ENCODE peak calls at places on chromosome 16, in eight cellular contexts. One of them, this sample, is unnamed.

GRCh38 chr16:64450170-64450569 is 671.7 kb downstream of the CDH11 start:
- DNase-seq in ascending aorta: no peak
- DNase-seq in upper lobe of right lung: no peak
- DNase-seq in tibial artery: no peak
- DNase-seq in psoas muscle: no peak
- DNase-seq in pancreas: no peak
- DNase-seq in esophagus muscularis mucosa: no peak
- DNase-seq in progenitor cell of endocrine pancreas: no peak
- DNase-seq in this sample: no peak

GRCh38 chr16:27483083-27483437 is 66.7 kb downstream of the GTF3C1 start:
- DNase-seq in ascending aorta: no peak
- DNase-seq in upper lobe of right lung: no peak
- DNase-seq in tibial artery: no peak
- DNase-seq in psoas muscle: no peak
- DNase-seq in pancreas: no peak
- DNase-seq in esophagus muscularis mucosa: no peak
- DNase-seq in progenitor cell of endocrine pancreas: no peak
- DNase-seq in this sample: no peak

GRCh38 chr16:24681793-24682192 is 47.7 kb upstream of the TNRC6A start:
- DNase-seq in ascending aorta: no peak
- DNase-seq in upper lobe of right lung: no peak
- DNase-seq in tibial artery: no peak
- DNase-seq in psoas muscle: no peak
- DNase-seq in pancreas: no peak
- DNase-seq in esophagus muscularis mucosa: no peak
- DNase-seq in progenitor cell of endocrine pancreas: no peak
- DNase-seq in this sample: no peak

GRCh38 chr16:66547101-66547989 is 2.6 kb downstream of the TK2 start:
- DNase-seq in ascending aorta: peak
- DNase-seq in upper lobe of right lung: no peak
- DNase-seq in tibial artery: no peak
- DNase-seq in psoas muscle: no peak
- DNase-seq in pancreas: no peak
- DNase-seq in esophagus muscularis mucosa: no peak
- DNase-seq in progenitor cell of endocrine pancreas: no peak
- DNase-seq in this sample: no peak

GRCh38 chr16:78791011-78791410 is 691.6 kb downstream of the WWOX start:
- DNase-seq in ascending aorta: no peak
- DNase-seq in upper lobe of right lung: no peak
- DNase-seq in tibial artery: no peak
- DNase-seq in psoas muscle: no peak
- DNase-seq in pancreas: no peak
- DNase-seq in esophagus muscularis mucosa: no peak
- DNase-seq in progenitor cell of endocrine pancreas: no peak
- DNase-seq in this sample: no peak

GRCh38 chr16:48126801-48127644 is 28.8 kb downstream of the ABCC12 start:
- DNase-seq in ascending aorta: no peak
- DNase-seq in upper lobe of right lung: peak
- DNase-seq in tibial artery: no peak
- DNase-seq in psoas muscle: peak
- DNase-seq in pancreas: no peak
- DNase-seq in esophagus muscularis mucosa: no peak
- DNase-seq in progenitor cell of endocrine pancreas: no peak
- DNase-seq in this sample: no peak

GRCh38 chr16:86022381-86022960 is 123.5 kb downstream of the IRF8 start:
- DNase-seq in ascending aorta: no peak
- DNase-seq in upper lobe of right lung: peak
- DNase-seq in tibial artery: no peak
- DNase-seq in psoas muscle: no peak
- DNase-seq in pancreas: no peak
- DNase-seq in esophagus muscularis mucosa: no peak
- DNase-seq in progenitor cell of endocrine pancreas: no peak
- DNase-seq in this sample: no peak

GRCh38 chr16:66342294-66342900 is 24.1 kb upstream of the CDH5 start:
- DNase-seq in ascending aorta: no peak
- DNase-seq in upper lobe of right lung: peak
- DNase-seq in tibial artery: no peak
- DNase-seq in psoas muscle: no peak
- DNase-seq in pancreas: no peak
- DNase-seq in esophagus muscularis mucosa: no peak
- DNase-seq in progenitor cell of endocrine pancreas: peak
- DNase-seq in this sample: no peak

GRCh38 chr16:68848786-68849185 is 5.5 kb downstream of the TANGO6 start:
- DNase-seq in ascending aorta: no peak
- DNase-seq in upper lobe of right lung: no peak
- DNase-seq in tibial artery: no peak
- DNase-seq in psoas muscle: no peak
- DNase-seq in pancreas: no peak
- DNase-seq in esophagus muscularis mucosa: no peak
- DNase-seq in progenitor cell of endocrine pancreas: no peak
- DNase-seq in this sample: no peak

GRCh38 chr16:29806096-29806579 is at the start of gene MAZ:
- DNase-seq in ascending aorta: no peak
- DNase-seq in upper lobe of right lung: no peak
- DNase-seq in tibial artery: no peak
- DNase-seq in psoas muscle: peak
- DNase-seq in pancreas: no peak
- DNase-seq in esophagus muscularis mucosa: peak
- DNase-seq in progenitor cell of endocrine pancreas: no peak
- DNase-seq in this sample: no peak

GRCh38 chr16:35431829-35432663 is 1972.6 kb downstream of the TP53TG3F start:
- DNase-seq in ascending aorta: no peak
- DNase-seq in upper lobe of right lung: peak
- DNase-seq in tibial artery: no peak
- DNase-seq in psoas muscle: no peak
- DNase-seq in pancreas: peak
- DNase-seq in esophagus muscularis mucosa: no peak
- DNase-seq in progenitor cell of endocrine pancreas: no peak
- DNase-seq in this sample: no peak

GRCh38 chr16:69270395-69270794 is 40.8 kb upstream of the VPS4A start:
- DNase-seq in ascending aorta: no peak
- DNase-seq in upper lobe of right lung: no peak
- DNase-seq in tibial artery: no peak
- DNase-seq in psoas muscle: no peak
- DNase-seq in pancreas: no peak
- DNase-seq in esophagus muscularis mucosa: no peak
- DNase-seq in progenitor cell of endocrine pancreas: no peak
- DNase-seq in this sample: no peak

GRCh38 chr16:56610609-56611111 is 2.3 kb downstream of the MT2A start:
- DNase-seq in ascending aorta: no peak
- DNase-seq in upper lobe of right lung: no peak
- DNase-seq in tibial artery: peak
- DNase-seq in psoas muscle: no peak
- DNase-seq in pancreas: no peak
- DNase-seq in esophagus muscularis mucosa: no peak
- DNase-seq in progenitor cell of endocrine pancreas: no peak
- DNase-seq in this sample: no peak

GRCh38 chr16:53257001-53257400 is 177.3 kb upstream of the RBL2 start:
- DNase-seq in ascending aorta: no peak
- DNase-seq in upper lobe of right lung: no peak
- DNase-seq in tibial artery: no peak
- DNase-seq in psoas muscle: no peak
- DNase-seq in pancreas: no peak
- DNase-seq in esophagus muscularis mucosa: no peak
- DNase-seq in progenitor cell of endocrine pancreas: no peak
- DNase-seq in this sample: no peak

DNA sequence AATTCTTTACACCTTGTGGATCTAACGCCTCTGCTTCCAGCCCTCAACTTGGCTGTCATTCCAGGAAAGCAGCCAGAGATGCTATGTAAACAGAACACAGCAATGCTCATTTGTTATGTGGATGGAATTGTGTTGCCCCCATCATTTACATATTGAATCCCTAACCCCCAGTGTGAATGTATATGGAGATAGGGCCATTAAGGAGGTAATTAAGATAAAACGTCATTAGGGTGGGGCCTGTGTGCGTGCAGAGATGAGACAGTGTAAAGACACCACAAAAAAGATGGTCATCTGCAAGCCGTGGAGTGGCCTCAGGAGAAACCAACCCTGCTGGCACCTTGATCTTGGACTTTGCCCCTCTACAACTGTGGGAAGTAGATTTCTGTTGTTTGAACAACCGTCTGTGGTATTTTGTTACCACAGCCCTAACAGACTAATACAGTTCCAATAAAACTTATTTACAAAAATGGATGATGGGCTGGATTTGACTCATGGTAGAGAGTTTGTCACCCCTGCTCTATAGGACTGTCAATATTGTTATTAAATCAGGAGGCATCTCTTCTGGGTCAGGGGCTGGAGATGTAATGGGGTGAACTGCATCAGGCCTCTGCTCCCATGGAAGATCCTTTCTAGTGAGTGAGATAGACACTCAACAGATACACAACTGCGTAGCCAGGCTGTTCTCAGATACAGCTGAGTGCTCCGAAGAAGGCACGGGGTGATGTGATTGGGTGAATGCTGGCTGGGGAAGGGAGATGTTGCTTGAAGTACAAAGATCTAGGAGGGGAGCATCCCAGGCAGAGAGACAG is 339.0 kb downstream of the SNX29 start:
- DNase-seq in ascending aorta: no peak
- DNase-seq in upper lobe of right lung: no peak
- DNase-seq in tibial artery: no peak
- DNase-seq in psoas muscle: no peak
- DNase-seq in pancreas: no peak
- DNase-seq in esophagus muscularis mucosa: no peak
- DNase-seq in progenitor cell of endocrine pancreas: no peak
- DNase-seq in this sample: no peak
- TF ChIP-seq CTCF in ascending aorta: no peak
- TF ChIP-seq CTCF in upper lobe of right lung: no peak
- TF ChIP-seq CTCF in tibial artery: no peak
- TF ChIP-seq CTCF in psoas muscle: no peak
- TF ChIP-seq CTCF in pancreas: no peak
- TF ChIP-seq CTCF in esophagus muscularis mucosa: no peak
- TF ChIP-seq CTCF in progenitor cell of endocrine pancreas: no peak
- TF ChIP-seq CTCF in this sample: no peak

GRCh38 chr16:81214745-81215166 is 23.7 kb upstream of the BCO1 start:
- DNase-seq in ascending aorta: no peak
- DNase-seq in upper lobe of right lung: no peak
- DNase-seq in tibial artery: no peak
- DNase-seq in psoas muscle: no peak
- DNase-seq in pancreas: no peak
- DNase-seq in esophagus muscularis mucosa: no peak
- DNase-seq in progenitor cell of endocrine pancreas: no peak
- DNase-seq in this sample: no peak

GRCh38 chr16:81216114-81216513 is 22.4 kb upstream of the BCO1 start:
- DNase-seq in ascending aorta: no peak
- DNase-seq in upper lobe of right lung: no peak
- DNase-seq in tibial artery: no peak
- DNase-seq in psoas muscle: no peak
- DNase-seq in pancreas: no peak
- DNase-seq in esophagus muscularis mucosa: no peak
- DNase-seq in progenitor cell of endocrine pancreas: no peak
- DNase-seq in this sample: no peak

GRCh38 chr16:81216706-81217105 is 21.8 kb upstream of the BCO1 start:
- DNase-seq in ascending aorta: no peak
- DNase-seq in upper lobe of right lung: no peak
- DNase-seq in tibial artery: no peak
- DNase-seq in psoas muscle: no peak
- DNase-seq in pancreas: no peak
- DNase-seq in esophagus muscularis mucosa: no peak
- DNase-seq in progenitor cell of endocrine pancreas: no peak
- DNase-seq in this sample: no peak

GRCh38 chr16:81210807-81211206 is 27.7 kb upstream of the BCO1 start:
- DNase-seq in ascending aorta: no peak
- DNase-seq in upper lobe of right lung: no peak
- DNase-seq in tibial artery: no peak
- DNase-seq in psoas muscle: no peak
- DNase-seq in pancreas: no peak
- DNase-seq in esophagus muscularis mucosa: no peak
- DNase-seq in progenitor cell of endocrine pancreas: no peak
- DNase-seq in this sample: no peak

GRCh38 chr16:81212830-81213465 is 25.5 kb upstream of the BCO1 start:
- DNase-seq in ascending aorta: no peak
- DNase-seq in upper lobe of right lung: no peak
- DNase-seq in tibial artery: no peak
- DNase-seq in psoas muscle: no peak
- DNase-seq in pancreas: no peak
- DNase-seq in esophagus muscularis mucosa: no peak
- DNase-seq in progenitor cell of endocrine pancreas: no peak
- DNase-seq in this sample: no peak
- TF ChIP-seq CTCF in ascending aorta: no peak
- TF ChIP-seq CTCF in upper lobe of right lung: no peak
- TF ChIP-seq CTCF in tibial artery: no peak
- TF ChIP-seq CTCF in psoas muscle: no peak
- TF ChIP-seq CTCF in pancreas: no peak
- TF ChIP-seq CTCF in esophagus muscularis mucosa: no peak
- TF ChIP-seq CTCF in progenitor cell of endocrine pancreas: no peak
- TF ChIP-seq CTCF in this sample: no peak

DNA sequence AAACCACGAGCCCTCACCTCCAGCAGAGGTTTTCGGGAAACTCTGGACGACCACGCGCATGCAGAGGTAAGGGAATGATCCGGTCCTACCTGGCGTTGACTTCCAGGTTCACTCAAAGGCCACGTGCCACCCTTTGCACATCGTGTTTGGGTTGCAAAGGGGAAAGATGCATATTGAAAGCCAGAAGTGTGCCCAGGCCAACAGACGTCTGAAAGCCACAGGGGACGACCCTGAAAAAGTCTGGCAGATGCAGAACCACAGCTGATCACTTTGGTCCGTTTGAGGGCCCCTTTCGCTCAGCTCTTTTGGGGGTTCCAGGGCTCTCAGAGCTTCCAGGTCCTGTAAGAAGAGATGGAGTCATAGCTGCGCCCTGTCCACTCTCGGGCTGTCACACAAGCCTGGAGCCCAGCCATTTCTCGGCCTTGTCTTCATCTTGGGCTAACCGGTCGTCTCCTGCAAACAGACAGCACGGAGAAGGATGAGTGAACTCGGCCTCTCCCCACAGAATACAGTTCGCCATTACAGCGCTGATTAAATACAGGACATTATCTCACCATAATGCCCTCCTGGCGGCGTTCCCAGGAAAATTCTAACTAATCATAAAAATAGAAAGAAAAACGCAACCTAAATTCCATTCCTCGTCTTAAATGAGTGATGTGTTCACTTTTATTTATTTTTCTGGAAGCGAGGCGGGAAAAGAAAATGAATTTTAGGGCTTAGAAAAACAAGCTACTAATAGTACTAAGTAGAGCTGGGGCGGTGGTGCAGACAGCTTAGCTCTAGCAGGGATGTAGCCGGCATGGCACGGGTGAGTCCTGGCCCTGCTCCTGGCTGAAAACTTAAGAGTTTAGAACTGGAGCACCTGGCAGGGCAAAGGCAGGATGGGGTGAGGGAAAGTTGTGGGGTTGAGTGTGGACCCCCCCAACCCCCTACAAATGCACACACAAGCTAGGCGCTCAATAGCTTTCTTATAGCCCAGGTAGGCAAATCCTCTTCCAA is 45.5 kb upstream of the ZFHX3 start:
- DNase-seq in ascending aorta: peak
- DNase-seq in upper lobe of right lung: no peak
- DNase-seq in tibial artery: peak
- DNase-seq in psoas muscle: peak
- DNase-seq in pancreas: no peak
- DNase-seq in esophagus muscularis mucosa: no peak
- DNase-seq in progenitor cell of endocrine pancreas: no peak
- DNase-seq in this sample: no peak
- TF ChIP-seq CTCF in ascending aorta: no peak
- TF ChIP-seq CTCF in upper lobe of right lung: no peak
- TF ChIP-seq CTCF in tibial artery: no peak
- TF ChIP-seq CTCF in psoas muscle: no peak
- TF ChIP-seq CTCF in pancreas: no peak
- TF ChIP-seq CTCF in esophagus muscularis mucosa: no peak
- TF ChIP-seq CTCF in progenitor cell of endocrine pancreas: no peak
- TF ChIP-seq CTCF in this sample: no peak

GRCh38 chr16:17346441-17346773 is 124.4 kb downstream of the XYLT1 start:
- DNase-seq in ascending aorta: no peak
- DNase-seq in upper lobe of right lung: no peak
- DNase-seq in tibial artery: no peak
- DNase-seq in psoas muscle: no peak
- DNase-seq in pancreas: no peak
- DNase-seq in esophagus muscularis mucosa: no peak
- DNase-seq in progenitor cell of endocrine pancreas: no peak
- DNase-seq in this sample: no peak
- TF ChIP-seq CTCF in ascending aorta: no peak
- TF ChIP-seq CTCF in upper lobe of right lung: no peak
- TF ChIP-seq CTCF in tibial artery: no peak
- TF ChIP-seq CTCF in psoas muscle: no peak
- TF ChIP-seq CTCF in pancreas: no peak
- TF ChIP-seq CTCF in esophagus muscularis mucosa: no peak
- TF ChIP-seq CTCF in progenitor cell of endocrine pancreas: no peak
- TF ChIP-seq CTCF in this sample: no peak

This sample was measured in omental fat pad.